ENCODE peak calls at places on chromosomes 5 and 9, in four cellular contexts. P is HepG2, W is K562, S is GM12878. D is an unnamed sample.

GRCh38 chr5:181190711-181191525 is 14.1 kb downstream of the TRIM7 start:
- DNase-seq in P (no peak), W (no peak), S (no peak), D (no peak)

GRCh38 chr5:80516826-80517225 is 28.9 kb downstream of the FAM151B start:
- DNase-seq in P (no peak), W (peak), S (peak), D (peak)

GRCh38 chr9:136345281-136346156 is 18.0 kb downstream of the DNLZ start:
- DNase-seq in P (peak), W (peak), S (no peak), D (no peak)

GRCh38 chr5:95252801-95253200 is 32.1 kb downstream of the MCTP1 start:
- DNase-seq in P (no peak), W (no peak), S (no peak), D (no peak)

GRCh38 chr9:100838857-100839256 is 189.7 kb upstream of the PLPPR1 start:
- DNase-seq in P (no peak), W (no peak), S (no peak), D (no peak)

GRCh38 chr9:5569357-5569756 is 59.0 kb downstream of the PDCD1LG2 start:
- DNase-seq in P (no peak), W (no peak), S (no peak), D (no peak)

GRCh38 chr5:8676731-8677130 is 807.8 kb downstream of the MTRR start:
- DNase-seq in P (no peak), W (no peak), S (no peak), D (no peak)

GRCh38 chr5:5105531-5105930 is 34.6 kb upstream of the ADAMTS16 start:
- DNase-seq in P (no peak), W (no peak), S (no peak), D (no peak)

GRCh38 chr9:131423171-131423581 is 29.3 kb downstream of the PRRC2B start:
- DNase-seq in P (no peak), W (no peak), S (peak), D (no peak)

GRCh38 chr9:764105-764524 is 77.4 kb upstream of the DMRT1 start:
- DNase-seq in P (peak), W (peak), S (no peak), D (peak)

GRCh38 chr9:128203842-128204551 is 818 bp downstream of the DNM1 start:
- DNase-seq in P (no peak), W (peak), S (no peak), D (peak)

GRCh38 chr9:109956811-109957440 is 176.9 kb downstream of the PALM2AKAP2 start:
- DNase-seq in P (no peak), W (no peak), S (no peak), D (peak)

GRCh38 chr5:154196955-154197652 is 6.6 kb downstream of the GALNT10 start:
- DNase-seq in P (peak), W (peak), S (no peak), D (no peak)

GRCh38 chr9:70569070-70569772 is 154.8 kb upstream of the KLF9 start:
- DNase-seq in P (no peak), W (no peak), S (no peak), D (no peak)

GRCh38 chr9:137318565-137318964 is 16.5 kb upstream of the NRARP start:
- DNase-seq in P (no peak), W (no peak), S (no peak), D (no peak)

GRCh38 chr9:32490601-32491000 is 35.4 kb downstream of the RIGI start:
- DNase-seq in P (no peak), W (no peak), S (no peak), D (no peak)

GRCh38 chr9:110984890-110985437 is 53.3 kb downstream of the LPAR1 start:
- DNase-seq in P (no peak), W (no peak), S (no peak), D (no peak)

GRCh38 chr5:35815089-35815936 is 41.4 kb upstream of the IL7R start:
- DNase-seq in P (peak), W (peak), S (no peak), D (peak)

GRCh38 chr5:32297181-32298055 is 15.3 kb downstream of the MTMR12 start:
- DNase-seq in P (no peak), W (no peak), S (no peak), D (no peak)

GRCh38 chr9:136622538-136622948 is 40.2 kb upstream of the EGFL7 start:
- DNase-seq in P (no peak), W (no peak), S (no peak), D (no peak)

GRCh38 chr5:6540111-6540830 is 91.6 kb downstream of the UBE2QL1 start:
- DNase-seq in P (no peak), W (no peak), S (no peak), D (no peak)

GRCh38 chr9:131348631-131349521 is 45.0 kb upstream of the PRRC2B start:
- DNase-seq in P (no peak), W (no peak), S (no peak), D (peak)

GRCh38 chr9:104927912-104928740 is at the start of gene ABCA1:
- DNase-seq in P (peak), W (peak), S (no peak), D (peak)

GRCh38 chr9:104927216-104927911 is 591 bp downstream of the ABCA1 start:
- DNase-seq in P (peak), W (no peak), S (no peak), D (peak)

GRCh38 chr9:104921067-104921741 is 6.8 kb downstream of the ABCA1 start:
- DNase-seq in P (no peak), W (no peak), S (no peak), D (no peak)

GRCh38 chr9:104923740-104924139 is 4.2 kb downstream of the ABCA1 start:
- DNase-seq in P (no peak), W (no peak), S (no peak), D (no peak)

DNA sequence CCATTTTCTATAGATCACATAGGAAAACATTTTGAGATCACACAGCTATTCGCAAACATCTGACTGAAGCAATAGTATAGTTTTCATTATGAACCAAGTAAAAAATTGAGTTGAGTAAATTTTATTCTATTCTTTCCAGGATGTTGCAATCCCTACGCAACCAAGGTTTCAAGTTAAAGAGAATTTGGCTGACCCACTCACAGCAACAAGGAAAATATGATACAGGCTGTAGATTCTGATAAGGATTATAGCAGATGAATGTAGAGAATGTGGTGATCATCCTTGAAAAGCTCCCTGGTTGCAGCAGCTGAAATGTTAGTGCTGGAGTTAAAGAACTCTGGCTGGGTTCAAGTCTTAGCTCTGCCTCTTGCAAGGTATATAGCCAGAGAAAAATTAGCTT is 4.7 kb downstream of the ABCA1 start:
- DNase-seq in P (no peak), W (no peak), S (no peak), D (no peak)
- TF ChIP-seq TARDBP in P (no peak), W (no peak), S (no peak), D (no peak)

GRCh38 chr5:170597109-170597741 is 93.4 kb downstream of the KCNIP1 start:
- DNase-seq in P (no peak), W (no peak), S (no peak), D (no peak)
- TF ChIP-seq TARDBP in P (no peak), W (no peak), S (no peak), D (no peak)

DNA sequence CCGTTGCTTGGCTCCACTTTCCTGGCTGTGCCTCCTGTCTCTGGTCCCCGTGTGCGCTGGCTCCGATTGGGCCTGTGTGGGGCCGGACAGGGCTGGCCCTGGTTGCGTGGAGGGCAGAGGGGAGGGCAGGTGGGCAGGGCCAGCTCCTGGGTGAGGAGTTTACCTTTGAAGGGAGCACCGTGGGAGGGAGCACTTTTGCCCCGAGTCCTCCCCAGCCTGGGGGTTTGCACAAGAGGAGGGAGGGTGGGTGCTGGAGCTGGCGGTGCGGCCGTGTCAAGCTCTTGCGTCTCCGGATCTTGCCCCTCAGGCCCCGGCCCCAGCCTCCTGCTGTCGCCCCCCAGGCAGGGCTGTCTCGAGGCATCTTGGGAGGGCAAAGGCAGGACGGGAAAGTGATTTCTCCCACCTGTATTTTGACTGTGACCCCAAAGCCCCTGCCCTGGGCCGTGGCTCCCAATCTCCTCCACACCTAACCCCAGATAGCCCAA is 48.3 kb upstream of the EXOC3 start:
- DNase-seq in P (no peak), W (no peak), S (no peak), D (no peak)
- TF ChIP-seq TARDBP in P (no peak), W (no peak), S (no peak), D (no peak)

GRCh38 chr5:151037561-151038291 is 17.3 kb downstream of the GPX3 start:
- DNase-seq in P (peak), W (no peak), S (no peak), D (no peak)
- TF ChIP-seq TARDBP in P (no peak), W (no peak), S (no peak), D (no peak)

DNA sequence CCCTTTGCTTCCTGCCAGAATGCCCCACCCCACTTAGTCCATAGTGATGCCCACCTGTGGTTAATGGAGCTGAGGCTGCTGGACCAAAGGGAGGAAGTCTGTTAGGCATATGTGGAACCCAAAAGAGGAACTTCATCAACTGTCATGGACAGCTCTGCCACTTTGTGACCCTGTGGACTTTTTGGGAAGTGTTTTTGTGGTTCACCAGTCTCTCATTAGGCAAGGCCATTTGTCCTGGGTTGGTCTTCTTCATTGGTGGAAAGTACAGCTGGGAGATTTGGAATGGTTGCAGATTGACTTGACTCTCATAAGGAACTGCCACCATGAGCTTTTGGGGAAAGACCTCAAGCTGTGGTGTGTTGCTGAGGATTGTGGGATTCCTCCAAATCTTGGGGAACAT is 31.9 kb upstream of the IL12B start:
- DNase-seq in P (no peak), W (no peak), S (no peak), D (no peak)
- TF ChIP-seq TARDBP in P (no peak), W (no peak), S (no peak), D (no peak)

GRCh38 chr9:88775559-88775958 is 215.7 kb upstream of the S1PR3 start:
- DNase-seq in P (no peak), W (no peak), S (no peak), D (no peak)

GRCh38 chr9:88777498-88778312 is 213.6 kb upstream of the S1PR3 start:
- DNase-seq in P (no peak), W (no peak), S (no peak), D (no peak)

GRCh38 chr9:88776717-88777497 is 214.4 kb upstream of the S1PR3 start:
- DNase-seq in P (peak), W (no peak), S (no peak), D (no peak)

GRCh38 chr9:88775037-88775471 is 216.2 kb upstream of the S1PR3 start:
- DNase-seq in P (no peak), W (peak), S (no peak), D (no peak)

DNA sequence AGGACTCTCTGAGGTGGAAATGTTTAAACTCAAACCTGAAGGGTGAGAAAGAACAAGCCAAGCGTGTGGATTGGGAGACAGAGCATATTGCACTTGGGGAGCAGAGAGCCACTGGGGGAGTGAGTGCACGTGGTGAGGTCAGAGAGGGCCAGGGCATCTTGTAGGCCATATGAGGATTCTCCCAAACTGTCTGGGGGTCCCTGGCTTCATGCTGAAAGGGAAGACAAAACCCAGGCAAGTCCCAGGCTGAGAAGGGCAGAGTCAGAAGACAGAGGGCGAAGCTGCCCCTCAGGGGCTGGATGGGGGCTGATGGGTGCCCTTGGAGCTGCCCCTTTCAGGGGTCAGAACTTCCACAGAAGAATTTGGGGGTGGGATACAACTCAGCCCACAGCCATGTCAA is 215.3 kb upstream of the S1PR3 start:
- DNase-seq in P (no peak), W (no peak), S (no peak), D (no peak)
- TF ChIP-seq TARDBP in P (no peak), W (no peak), S (no peak), D (no peak)